ENCODE peak calls at places on chromosome 9, in four cellular contexts. O, E, W and R are unnamed samples.

GRCh38 chr9:34552986-34553385 is 30.2 kb upstream of the ENHO start:
- DNase-seq in O (no peak), E (no peak), W (no peak), R (no peak)

GRCh38 chr9:118882674-118883073 is 486.6 kb downstream of the BRINP1 start:
- DNase-seq in O (no peak), E (no peak), W (no peak), R (no peak)

GRCh38 chr9:70111641-70112236 is 68.1 kb downstream of the MAMDC2 start:
- DNase-seq in O (no peak), E (no peak), W (no peak), R (peak)

GRCh38 chr9:126317513-126317912 is 9.1 kb upstream of the MVB12B start:
- DNase-seq in O (no peak), E (no peak), W (no peak), R (peak)

GRCh38 chr9:136293476-136294077 is 10.3 kb downstream of the CCDC187 start:
- DNase-seq in O (no peak), E (no peak), W (no peak), R (no peak)

GRCh38 chr9:126709241-126709640 is 95.5 kb downstream of the LMX1B start:
- DNase-seq in O (no peak), E (no peak), W (no peak), R (no peak)

GRCh38 chr9:135971106-135971766 is 10.1 kb upstream of the UBAC1 start:
- DNase-seq in O (no peak), E (no peak), W (no peak), R (peak)

GRCh38 chr9:8871796-8872470 is 1072.4 kb upstream of the DMAC1 start:
- DNase-seq in O (no peak), E (no peak), W (no peak), R (no peak)

GRCh38 chr9:133813749-133814585 is 75.8 kb upstream of the SARDH start:
- DNase-seq in O (no peak), E (no peak), W (no peak), R (peak)

GRCh38 chr9:116855881-116856662 is 169.0 kb downstream of the TRIM32 start:
- DNase-seq in O (no peak), E (no peak), W (no peak), R (no peak)

GRCh38 chr9:107280543-107280942 is 2.5 kb upstream of the RAD23B start:
- DNase-seq in O (no peak), E (no peak), W (no peak), R (peak)

GRCh38 chr9:123150708-123151503 is 117.4 kb downstream of the GPR21 start:
- DNase-seq in O (no peak), E (no peak), W (no peak), R (peak)

GRCh38 chr9:71743217-71743705 is 25.1 kb downstream of the CEMIP2 start:
- DNase-seq in O (no peak), E (no peak), W (no peak), R (peak)

GRCh38 chr9:97373311-97373710 is 38.6 kb upstream of the TDRD7 start:
- DNase-seq in O (no peak), E (no peak), W (no peak), R (no peak)
- TF ChIP-seq CHD1 in O (no peak), E (no peak), W (no peak), R (no peak)

DNA sequence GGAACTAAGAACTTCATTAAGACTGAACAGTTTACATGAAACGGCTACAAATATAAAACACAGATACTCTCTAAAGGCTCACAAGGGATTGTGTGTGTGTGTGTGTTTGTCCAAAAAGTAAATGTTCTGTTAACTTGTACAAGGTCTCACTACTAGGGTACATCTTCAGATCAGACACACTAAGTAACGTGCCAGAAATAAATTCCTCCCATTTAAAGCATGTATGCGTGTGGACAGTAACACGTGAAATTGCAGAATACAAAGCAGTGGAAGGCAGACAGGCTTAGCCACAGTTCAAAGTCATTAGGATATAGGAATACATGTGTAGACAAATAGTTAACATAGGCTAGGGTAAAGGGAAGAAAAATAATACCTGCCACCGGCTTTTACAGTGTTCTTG is 1.8 kb downstream of the BNC2 start:
- DNase-seq in O (no peak), E (no peak), W (no peak), R (peak)
- H3K9ac ChIP-seq in O (no peak), E (no peak), W (no peak), R (peak)

GRCh38 chr9:89060790-89061189 is 69.5 kb downstream of the S1PR3 start:
- DNase-seq in O (no peak), E (no peak), W (no peak), R (no peak)

GRCh38 chr9:89059925-89060506 is 68.7 kb downstream of the S1PR3 start:
- DNase-seq in O (no peak), E (no peak), W (no peak), R (no peak)

DNA sequence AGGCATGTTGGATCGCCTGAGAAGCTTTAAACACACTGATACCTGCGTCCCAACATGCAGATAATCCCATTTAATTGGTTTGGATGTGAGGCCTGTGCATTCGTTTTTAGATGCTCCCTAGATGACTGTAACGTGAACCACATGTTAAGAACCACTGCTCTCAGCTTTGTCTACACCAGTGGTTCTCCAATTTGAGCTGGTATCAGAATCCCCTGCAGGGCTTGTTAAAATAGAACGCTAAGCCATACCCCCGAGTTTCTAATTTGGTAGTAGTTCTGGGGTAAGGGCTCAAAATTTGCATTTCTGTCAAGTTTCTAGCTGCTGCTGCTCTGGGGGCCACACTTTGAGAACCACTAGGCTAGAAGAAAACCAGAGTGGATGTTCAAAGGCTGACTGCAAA is 74.7 kb downstream of the S1PR3 start:
- DNase-seq in O (no peak), E (no peak), W (no peak), R (no peak)
- TF ChIP-seq CHD1 in O (no peak), E (no peak), W (no peak), R (no peak)

DNA sequence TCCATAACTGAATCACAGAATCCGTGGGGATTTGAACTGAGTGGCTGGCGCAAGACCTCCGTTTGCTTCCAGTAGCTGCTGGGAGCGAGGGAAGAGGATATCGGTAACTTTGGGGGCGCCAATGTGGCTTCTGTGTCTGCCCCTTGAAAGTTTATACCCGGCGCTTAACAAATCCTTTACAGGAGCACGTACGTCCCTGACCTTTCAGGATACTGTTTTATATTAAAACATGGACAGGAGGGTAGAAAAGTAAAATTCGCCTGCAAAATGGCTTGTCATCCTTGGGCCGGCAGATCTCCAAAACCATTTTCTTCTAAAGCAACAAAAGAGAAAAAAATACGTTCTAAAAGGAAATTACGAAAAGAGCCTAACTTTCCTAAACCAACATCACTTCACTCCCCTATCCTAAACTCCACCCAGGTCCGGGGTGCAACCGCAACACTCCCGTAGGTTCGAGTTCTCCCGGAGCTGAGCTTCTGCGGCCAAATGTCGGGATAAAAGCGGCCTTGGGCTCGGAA is 656 bp upstream of the DMRT3 start:
- DNase-seq in O (no peak), E (no peak), W (no peak), R (no peak)
- H3K9ac ChIP-seq in O (no peak), E (no peak), W (no peak), R (no peak)